ENCODE peak calls at places on chromosomes 11 and 22, in four cellular contexts. K is MM.1S, P is neural progenitor cell, C is K562. W is an unnamed sample.

GRCh38 chr11:2802389-2803185 is 83.0 kb downstream of the CDKN1C start:
- DNase-seq in C (no peak), P (no peak), K (no peak), W (no peak)

GRCh38 chr11:18720086-18720810 is 5.7 kb downstream of the IGSF22 start:
- DNase-seq in K (no peak), P (peak), C (no peak), W (no peak)

GRCh38 chr11:47724041-47724729 is 9.0 kb upstream of the AGBL2 start:
- DNase-seq in C (no peak), K (no peak), P (no peak), W (no peak)

GRCh38 chr11:117143871-117144476 is at the start of gene PAFAH1B2:
- DNase-seq in K (peak), P (peak), C (peak), W (peak)

GRCh38 chr22:37545703-37546435 is 14.4 kb upstream of the CDC42EP1 start:
- DNase-seq in C (no peak), K (no peak), P (peak), W (no peak)

GRCh38 chr11:73388241-73389133 is 12.3 kb downstream of the RELT start:
- DNase-seq in P (peak), K (no peak), C (no peak), W (peak)

GRCh38 chr11:128694618-128695481 is 978 bp downstream of the FLI1 start:
- DNase-seq in P (peak), K (peak), C (no peak), W (no peak)

GRCh38 chr11:29051935-29052334 is 943.7 kb downstream of the METTL15 start:
- DNase-seq in K (no peak), C (no peak), P (no peak), W (no peak)

GRCh38 chr11:44340656-44341055 is 30.7 kb upstream of the ALX4 start:
- DNase-seq in P (no peak), K (no peak), C (no peak), W (no peak)

GRCh38 chr22:25745341-25746011 is 3.5 kb downstream of the MYO18B start:
- DNase-seq in K (no peak), C (no peak), P (no peak), W (no peak)

GRCh38 chr11:126465573-126466287 is 110.2 kb downstream of the ST3GAL4 start:
- DNase-seq in K (peak), P (no peak), C (no peak), W (no peak)

GRCh38 chr11:36253238-36253637 is 36.0 kb downstream of the COMMD9 start:
- DNase-seq in P (peak), C (no peak), K (no peak), W (no peak)

GRCh38 chr11:29260939-29261705 is 755.7 kb downstream of the KCNA4 start:
- DNase-seq in C (no peak), K (no peak), P (no peak), W (no peak)

GRCh38 chr11:9639099-9639498 is 24.8 kb upstream of the SWAP70 start:
- DNase-seq in C (no peak), P (no peak), K (no peak), W (no peak)

GRCh38 chr11:66936326-66936725 is 21.9 kb downstream of the PC start:
- DNase-seq in K (no peak), C (no peak), P (no peak), W (no peak)

GRCh38 chr22:24335529-24335928 is 64.9 kb downstream of the SPECC1L start:
- DNase-seq in P (no peak), C (no peak), K (no peak), W (no peak)

GRCh38 chr11:68146010-68146540 is 24.9 kb upstream of the CHKA start:
- DNase-seq in K (no peak), P (no peak), C (no peak), W (no peak)

GRCh38 chr11:1508491-1508891 is 21.9 kb upstream of the MOB2 start:
- DNase-seq in C (no peak), P (no peak), K (no peak), W (no peak)

GRCh38 chr22:48389916-48390315 is 1437.8 kb downstream of the BRD1 start:
- DNase-seq in P (no peak), C (no peak), K (no peak), W (no peak)

GRCh38 chr11:3225826-3226750 is 6.1 kb downstream of the MRGPRE start:
- DNase-seq in K (no peak), C (no peak), P (no peak), W (no peak)

GRCh38 chr11:76169473-76169881 is 36.8 kb downstream of the WNT11 start:
- DNase-seq in P (no peak), C (no peak), K (no peak), W (no peak)

GRCh38 chr11:31813961-31814868 is 3.1 kb upstream of the PAX6 start:
- DNase-seq in P (peak), C (no peak), K (peak), W (no peak)
- H2AFZ ChIP-seq in P (peak), C (no peak), K (no peak), W (no peak)

GRCh38 chr22:46563381-46564083 is 26.1 kb upstream of the CELSR1 start:
- DNase-seq in C (peak), P (peak), K (peak), W (no peak)
- H3K4me3 ChIP-seq in C (no peak), P (no peak), K (peak), W (no peak)

DNA sequence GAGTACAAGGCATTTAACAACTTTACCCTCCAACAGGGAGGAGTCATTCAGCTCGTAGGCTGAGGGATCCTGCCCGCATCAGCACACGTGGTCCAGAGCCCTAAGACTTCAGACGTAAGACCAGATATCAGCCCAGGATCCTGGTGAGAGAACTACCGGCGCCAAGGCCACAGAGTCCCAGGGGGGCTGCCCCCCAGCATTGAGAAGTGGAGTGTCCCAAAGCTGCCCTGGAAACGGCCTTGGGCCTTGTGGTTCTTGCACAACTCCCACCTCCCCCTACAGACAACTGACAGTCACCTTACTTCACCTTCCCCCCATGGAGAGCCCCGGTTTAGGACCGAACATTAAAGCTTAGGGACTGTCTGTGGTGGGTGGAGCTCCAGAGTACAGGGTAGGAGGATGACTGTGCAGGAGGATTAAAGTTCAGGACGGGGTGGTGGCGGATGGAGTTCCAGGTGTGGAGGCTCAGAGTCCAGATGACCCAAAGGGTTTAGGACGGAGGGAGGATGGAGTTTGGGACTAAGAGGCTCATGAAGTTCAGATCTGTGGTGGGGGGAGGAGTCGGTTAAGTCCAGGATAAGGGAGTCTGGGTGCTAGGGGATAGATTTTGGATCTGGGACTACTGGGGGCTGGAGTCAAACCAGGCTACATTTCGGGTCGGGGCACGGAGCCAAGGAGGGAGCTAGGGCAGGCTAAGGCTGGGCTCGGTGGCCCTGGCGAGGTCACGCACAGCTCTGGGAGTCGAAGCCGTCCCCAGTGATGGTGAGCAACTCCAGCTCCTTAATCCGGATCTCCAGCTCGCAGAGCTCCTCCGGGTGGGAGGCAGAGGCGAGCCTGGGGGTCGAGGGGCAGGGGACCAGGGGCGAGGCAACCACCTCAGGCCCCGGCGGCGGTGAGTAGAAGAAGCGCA is 856 bp downstream of the C11orf91 start:
- DNase-seq in K (no peak), C (peak), P (no peak), W (no peak)
- H2AFZ ChIP-seq in K (peak), C (peak), P (no peak), W (no peak)

DNA sequence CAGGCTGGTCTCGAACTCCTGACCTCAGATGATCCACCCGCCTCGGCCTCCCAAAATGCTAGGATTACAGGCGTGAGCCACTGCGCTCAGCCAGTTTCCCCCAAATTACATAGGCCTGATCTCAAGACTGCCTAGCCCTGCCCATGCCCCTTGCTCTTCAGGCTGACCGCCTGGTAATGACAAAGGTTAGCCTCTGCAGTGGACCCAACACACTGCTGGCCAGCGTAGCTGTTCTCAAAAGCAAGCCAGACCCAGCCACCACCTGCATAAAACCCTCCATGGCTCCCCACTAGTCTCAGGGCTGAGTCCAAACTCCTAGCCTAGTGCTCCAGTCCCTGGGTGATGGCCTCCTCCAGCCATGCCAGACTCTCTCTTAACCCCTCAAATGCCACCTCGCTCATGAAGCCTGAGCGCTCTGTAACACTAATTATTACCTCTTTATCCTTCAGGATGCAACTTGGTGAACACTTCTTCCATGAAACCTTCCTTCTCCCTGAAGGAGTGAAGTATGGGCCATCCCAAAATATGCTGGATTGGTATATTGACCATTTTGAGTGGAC is 836 bp upstream of the RSPH14 start:
- DNase-seq in C (no peak), K (no peak), P (no peak), W (no peak)
- H3K4me3 ChIP-seq in C (no peak), K (no peak), P (no peak), W (no peak)

GRCh38 chr11:445765-446588 is 4.1 kb upstream of the PTDSS2 start:
- DNase-seq in P (no peak), K (no peak), C (no peak), W (no peak)
- H2AFZ ChIP-seq in P (no peak), K (no peak), C (peak), W (no peak)